ENCODE peak calls at places on chromosome 18, in eight cellular contexts. One of them, this sample, is unnamed.

GRCh38 chr18:23992119-23992940 is 22.2 kb upstream of the TTC39C start:
- DNase-seq in dorsolateral prefrontal cortex: no peak
- DNase-seq in colonic mucosa: no peak
- DNase-seq in IMR-90: peak
- DNase-seq in ascending aorta: no peak
- DNase-seq in heart right ventricle: peak
- DNase-seq in K562: no peak
- DNase-seq in heart left ventricle: peak
- DNase-seq in this sample: no peak

GRCh38 chr18:40673150-40673549 is 1281.9 kb upstream of the PIK3C3 start:
- DNase-seq in heart right ventricle: no peak
- DNase-seq in dorsolateral prefrontal cortex: no peak
- DNase-seq in K562: no peak
- DNase-seq in colonic mucosa: no peak
- DNase-seq in IMR-90: no peak
- DNase-seq in ascending aorta: no peak
- DNase-seq in heart left ventricle: no peak
- DNase-seq in this sample: no peak

GRCh38 chr18:58892536-58892935 is 27.9 kb downstream of the ZNF532 start:
- DNase-seq in IMR-90: no peak
- DNase-seq in heart right ventricle: no peak
- DNase-seq in dorsolateral prefrontal cortex: no peak
- DNase-seq in K562: no peak
- DNase-seq in heart left ventricle: no peak
- DNase-seq in colonic mucosa: no peak
- DNase-seq in ascending aorta: no peak
- DNase-seq in this sample: no peak

GRCh38 chr18:56799756-56800155 is 148.6 kb downstream of the WDR7 start:
- DNase-seq in ascending aorta: no peak
- DNase-seq in K562: no peak
- DNase-seq in dorsolateral prefrontal cortex: no peak
- DNase-seq in IMR-90: peak
- DNase-seq in colonic mucosa: no peak
- DNase-seq in heart right ventricle: no peak
- DNase-seq in heart left ventricle: no peak
- DNase-seq in this sample: no peak

GRCh38 chr18:7535436-7536190 is 31.5 kb upstream of the PTPRM start:
- DNase-seq in ascending aorta: no peak
- DNase-seq in K562: no peak
- DNase-seq in IMR-90: peak
- DNase-seq in dorsolateral prefrontal cortex: no peak
- DNase-seq in colonic mucosa: no peak
- DNase-seq in heart right ventricle: no peak
- DNase-seq in heart left ventricle: no peak
- DNase-seq in this sample: no peak

GRCh38 chr18:9215221-9215933 is 78.8 kb downstream of the ANKRD12 start:
- DNase-seq in heart right ventricle: no peak
- DNase-seq in K562: no peak
- DNase-seq in dorsolateral prefrontal cortex: no peak
- DNase-seq in IMR-90: no peak
- DNase-seq in colonic mucosa: peak
- DNase-seq in heart left ventricle: no peak
- DNase-seq in ascending aorta: no peak
- DNase-seq in this sample: no peak

GRCh38 chr18:76528477-76529432 is 33.7 kb upstream of the ZNF516 start:
- DNase-seq in IMR-90: peak
- DNase-seq in heart right ventricle: no peak
- DNase-seq in K562: no peak
- DNase-seq in colonic mucosa: peak
- DNase-seq in ascending aorta: no peak
- DNase-seq in heart left ventricle: no peak
- DNase-seq in dorsolateral prefrontal cortex: no peak
- DNase-seq in this sample: peak

GRCh38 chr18:60534539-60534938 is 162.0 kb upstream of the MC4R start:
- DNase-seq in heart right ventricle: no peak
- DNase-seq in heart left ventricle: no peak
- DNase-seq in dorsolateral prefrontal cortex: no peak
- DNase-seq in colonic mucosa: no peak
- DNase-seq in IMR-90: peak
- DNase-seq in K562: no peak
- DNase-seq in ascending aorta: no peak
- DNase-seq in this sample: peak

GRCh38 chr18:21831413-21831831 is 90.8 kb downstream of the MIB1 start:
- DNase-seq in heart right ventricle: no peak
- DNase-seq in ascending aorta: peak
- DNase-seq in colonic mucosa: no peak
- DNase-seq in IMR-90: peak
- DNase-seq in dorsolateral prefrontal cortex: peak
- DNase-seq in K562: no peak
- DNase-seq in heart left ventricle: no peak
- DNase-seq in this sample: peak

GRCh38 chr18:30245756-30246515 is 796.6 kb downstream of the DSC3 start:
- DNase-seq in dorsolateral prefrontal cortex: no peak
- DNase-seq in colonic mucosa: no peak
- DNase-seq in IMR-90: no peak
- DNase-seq in K562: no peak
- DNase-seq in ascending aorta: no peak
- DNase-seq in heart left ventricle: no peak
- DNase-seq in heart right ventricle: no peak
- DNase-seq in this sample: no peak

GRCh38 chr18:3104190-3105054 is 91.5 kb upstream of the LPIN2 start:
- DNase-seq in K562: no peak
- DNase-seq in heart left ventricle: no peak
- DNase-seq in heart right ventricle: no peak
- DNase-seq in dorsolateral prefrontal cortex: no peak
- DNase-seq in colonic mucosa: no peak
- DNase-seq in IMR-90: peak
- DNase-seq in ascending aorta: no peak
- DNase-seq in this sample: no peak

GRCh38 chr18:76209597-76209996 is 285.4 kb downstream of the ZNF516 start:
- DNase-seq in heart left ventricle: no peak
- DNase-seq in IMR-90: peak
- DNase-seq in colonic mucosa: no peak
- DNase-seq in heart right ventricle: no peak
- DNase-seq in K562: no peak
- DNase-seq in ascending aorta: no peak
- DNase-seq in dorsolateral prefrontal cortex: no peak
- DNase-seq in this sample: no peak

GRCh38 chr18:32750328-32750727 is 22.5 kb downstream of the KLHL14 start:
- DNase-seq in K562: no peak
- DNase-seq in ascending aorta: no peak
- DNase-seq in IMR-90: no peak
- DNase-seq in dorsolateral prefrontal cortex: no peak
- DNase-seq in heart right ventricle: no peak
- DNase-seq in colonic mucosa: no peak
- DNase-seq in heart left ventricle: no peak
- DNase-seq in this sample: no peak

GRCh38 chr18:64037812-64038414 is 68.0 kb downstream of the SERPINB8 start:
- DNase-seq in K562: peak
- DNase-seq in colonic mucosa: no peak
- DNase-seq in heart right ventricle: no peak
- DNase-seq in ascending aorta: no peak
- DNase-seq in heart left ventricle: no peak
- DNase-seq in dorsolateral prefrontal cortex: no peak
- DNase-seq in IMR-90: peak
- DNase-seq in this sample: peak

GRCh38 chr18:35241523-35241804 is 630 bp downstream of the ZNF397 start:
- DNase-seq in ascending aorta: no peak
- DNase-seq in heart right ventricle: no peak
- DNase-seq in IMR-90: no peak
- DNase-seq in heart left ventricle: no peak
- DNase-seq in dorsolateral prefrontal cortex: no peak
- DNase-seq in colonic mucosa: no peak
- DNase-seq in K562: no peak
- DNase-seq in this sample: no peak

GRCh38 chr18:11795916-11796315 is 55.3 kb upstream of the CHMP1B start:
- DNase-seq in IMR-90: no peak
- DNase-seq in K562: no peak
- DNase-seq in heart right ventricle: no peak
- DNase-seq in ascending aorta: no peak
- DNase-seq in heart left ventricle: no peak
- DNase-seq in colonic mucosa: no peak
- DNase-seq in dorsolateral prefrontal cortex: no peak
- DNase-seq in this sample: no peak

GRCh38 chr18:22185298-22185697 is 15.9 kb downstream of the GATA6 start:
- DNase-seq in heart left ventricle: no peak
- DNase-seq in K562: no peak
- DNase-seq in ascending aorta: no peak
- DNase-seq in heart right ventricle: peak
- DNase-seq in colonic mucosa: no peak
- DNase-seq in IMR-90: no peak
- DNase-seq in dorsolateral prefrontal cortex: no peak
- DNase-seq in this sample: no peak

GRCh38 chr18:44830551-44830950 is 149.9 kb downstream of the SETBP1 start:
- DNase-seq in IMR-90: peak
- DNase-seq in colonic mucosa: no peak
- DNase-seq in ascending aorta: no peak
- DNase-seq in K562: no peak
- DNase-seq in heart left ventricle: no peak
- DNase-seq in dorsolateral prefrontal cortex: no peak
- DNase-seq in heart right ventricle: no peak
- DNase-seq in this sample: no peak

GRCh38 chr18:45014047-45014501 is 333.4 kb downstream of the SETBP1 start:
- DNase-seq in K562: no peak
- DNase-seq in ascending aorta: no peak
- DNase-seq in IMR-90: peak
- DNase-seq in heart right ventricle: no peak
- DNase-seq in heart left ventricle: no peak
- DNase-seq in colonic mucosa: no peak
- DNase-seq in dorsolateral prefrontal cortex: peak
- DNase-seq in this sample: peak

GRCh38 chr18:51134721-51135120 is 62.8 kb downstream of the MEX3C start:
- DNase-seq in dorsolateral prefrontal cortex: no peak
- DNase-seq in heart right ventricle: no peak
- DNase-seq in IMR-90: no peak
- DNase-seq in ascending aorta: no peak
- DNase-seq in colonic mucosa: no peak
- DNase-seq in heart left ventricle: no peak
- DNase-seq in K562: no peak
- DNase-seq in this sample: no peak

GRCh38 chr18:51135361-51135760 is 62.1 kb downstream of the MEX3C start:
- DNase-seq in colonic mucosa: no peak
- DNase-seq in heart left ventricle: no peak
- DNase-seq in dorsolateral prefrontal cortex: no peak
- DNase-seq in heart right ventricle: no peak
- DNase-seq in K562: peak
- DNase-seq in ascending aorta: no peak
- DNase-seq in IMR-90: peak
- DNase-seq in this sample: peak

GRCh38 chr18:51132256-51132935 is 65.1 kb downstream of the MEX3C start:
- DNase-seq in colonic mucosa: no peak
- DNase-seq in heart left ventricle: no peak
- DNase-seq in heart right ventricle: no peak
- DNase-seq in IMR-90: no peak
- DNase-seq in dorsolateral prefrontal cortex: no peak
- DNase-seq in ascending aorta: no peak
- DNase-seq in K562: no peak
- DNase-seq in this sample: no peak

GRCh38 chr18:51135795-51136194 is 61.7 kb downstream of the MEX3C start:
- DNase-seq in heart left ventricle: no peak
- DNase-seq in K562: no peak
- DNase-seq in ascending aorta: no peak
- DNase-seq in IMR-90: no peak
- DNase-seq in heart right ventricle: no peak
- DNase-seq in colonic mucosa: no peak
- DNase-seq in dorsolateral prefrontal cortex: no peak
- DNase-seq in this sample: no peak

GRCh38 chr18:51133580-51134160 is 63.8 kb downstream of the MEX3C start:
- DNase-seq in heart right ventricle: peak
- DNase-seq in heart left ventricle: no peak
- DNase-seq in IMR-90: no peak
- DNase-seq in colonic mucosa: no peak
- DNase-seq in dorsolateral prefrontal cortex: no peak
- DNase-seq in K562: no peak
- DNase-seq in ascending aorta: no peak
- DNase-seq in this sample: no peak
- TF ChIP-seq CTCF in heart right ventricle: no peak
- TF ChIP-seq CTCF in heart left ventricle: no peak
- TF ChIP-seq CTCF in IMR-90: no peak
- TF ChIP-seq CTCF in colonic mucosa: no peak
- TF ChIP-seq CTCF in dorsolateral prefrontal cortex: no peak
- TF ChIP-seq CTCF in K562: no peak
- TF ChIP-seq CTCF in ascending aorta: peak
- TF ChIP-seq CTCF in this sample: no peak

DNA sequence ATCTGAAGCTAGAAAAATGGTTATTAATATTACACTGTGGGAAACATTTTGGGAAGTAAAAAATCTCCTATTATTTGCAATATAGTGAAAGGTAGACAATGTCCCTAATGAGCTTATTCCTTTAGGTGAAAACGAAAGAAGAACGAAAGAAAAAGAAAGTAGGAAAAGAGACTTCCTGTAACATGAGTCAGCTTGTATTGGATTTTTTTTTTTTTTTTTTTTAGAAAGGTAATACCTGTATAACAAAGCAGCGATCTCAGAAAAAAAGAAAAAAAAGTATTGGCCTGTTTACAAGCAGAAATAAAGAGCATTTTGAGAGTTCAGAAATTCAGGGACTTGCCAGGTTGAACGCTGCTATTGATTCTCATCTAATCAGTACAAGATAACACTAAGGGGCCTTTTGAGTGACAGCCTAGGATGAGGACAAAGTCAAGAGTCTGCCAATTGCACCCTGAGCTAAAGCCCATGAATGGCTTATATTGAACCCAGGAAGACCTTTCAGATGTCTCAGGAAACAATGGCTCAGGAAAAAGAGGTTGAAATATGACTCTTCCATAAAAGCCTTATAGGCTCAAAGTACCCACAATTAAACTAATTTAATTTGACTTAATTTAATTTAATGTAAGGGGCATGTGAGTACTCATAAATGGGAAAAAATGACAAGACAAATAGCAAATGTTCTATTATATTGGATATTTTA is 615.6 kb upstream of the CDH2 start:
- DNase-seq in IMR-90: no peak
- DNase-seq in heart left ventricle: no peak
- DNase-seq in colonic mucosa: no peak
- DNase-seq in dorsolateral prefrontal cortex: no peak
- DNase-seq in heart right ventricle: no peak
- DNase-seq in K562: no peak
- DNase-seq in ascending aorta: no peak
- DNase-seq in this sample: no peak
- H3K4me3 ChIP-seq in IMR-90: no peak
- H3K4me3 ChIP-seq in heart left ventricle: no peak
- H3K4me3 ChIP-seq in colonic mucosa: no peak
- H3K4me3 ChIP-seq in dorsolateral prefrontal cortex: no peak
- H3K4me3 ChIP-seq in heart right ventricle: no peak
- H3K4me3 ChIP-seq in K562: no peak
- H3K4me3 ChIP-seq in ascending aorta: no peak
- H3K4me3 ChIP-seq in this sample: no peak

GRCh38 chr18:74315464-74316256 is at the start of gene C18orf63:
- DNase-seq in heart right ventricle: no peak
- DNase-seq in colonic mucosa: no peak
- DNase-seq in IMR-90: no peak
- DNase-seq in ascending aorta: no peak
- DNase-seq in dorsolateral prefrontal cortex: no peak
- DNase-seq in K562: no peak
- DNase-seq in heart left ventricle: peak
- DNase-seq in this sample: no peak
- H3K27ac ChIP-seq in heart right ventricle: no peak
- H3K27ac ChIP-seq in colonic mucosa: no peak
- H3K27ac ChIP-seq in IMR-90: peak
- H3K27ac ChIP-seq in ascending aorta: no peak
- H3K27ac ChIP-seq in dorsolateral prefrontal cortex: no peak
- H3K27ac ChIP-seq in K562: no peak
- H3K27ac ChIP-seq in heart left ventricle: peak
- H3K27ac ChIP-seq in this sample: no peak

GRCh38 chr18:48410095-48410920 is 1.1 kb upstream of the ZBTB7C start:
- DNase-seq in heart right ventricle: peak
- DNase-seq in colonic mucosa: peak
- DNase-seq in dorsolateral prefrontal cortex: peak
- DNase-seq in K562: peak
- DNase-seq in IMR-90: peak
- DNase-seq in heart left ventricle: peak
- DNase-seq in ascending aorta: peak
- DNase-seq in this sample: peak
- TF ChIP-seq CTCF in heart right ventricle: no peak
- TF ChIP-seq CTCF in colonic mucosa: no peak
- TF ChIP-seq CTCF in dorsolateral prefrontal cortex: no peak
- TF ChIP-seq CTCF in K562: no peak
- TF ChIP-seq CTCF in IMR-90: no peak
- TF ChIP-seq CTCF in heart left ventricle: no peak
- TF ChIP-seq CTCF in ascending aorta: no peak
- TF ChIP-seq CTCF in this sample: peak